ENCODE peak calls at places on chromosomes 11 and 22, in nine cellular contexts. B is pancreas; V is DND-41; W is CD8-positive, alpha-beta T cell; K is fibroblast of mammary gland; Y is MCF 10A; N is HFF-Myc; C is upper lobe of right lung; S is A549. T is an unnamed sample.

GRCh38 chr11:2483426-2483825 is 38.6 kb downstream of the KCNQ1 start:
- DNase-seq in V (no peak), S (no peak), W (no peak), N (no peak), K (no peak), Y (no peak), C (peak), B (no peak), T (no peak)

GRCh38 chr11:16410479-16410878 is 54.1 kb upstream of the SOX6 start:
- DNase-seq in C (no peak), W (no peak), B (no peak), K (no peak), V (no peak), N (no peak), S (no peak), Y (no peak), T (no peak)

GRCh38 chr22:43566021-43566420 is 154.2 kb downstream of the MPPED1 start:
- DNase-seq in W (no peak), S (no peak), V (no peak), B (no peak), K (no peak), Y (peak), N (no peak), C (no peak), T (no peak)

GRCh38 chr22:37675930-37676571 is 615 bp downstream of the LGALS1 start:
- DNase-seq in W (peak), K (peak), Y (peak), N (no peak), B (peak), C (peak), V (no peak), S (no peak), T (peak)

GRCh38 chr11:117837791-117838190 is 13.2 kb upstream of the FXYD2 start:
- DNase-seq in N (no peak), Y (no peak), W (no peak), B (no peak), K (no peak), S (no peak), C (peak), V (peak), T (peak)

GRCh38 chr11:62553839-62554361 is 7.3 kb upstream of the AHNAK start:
- DNase-seq in V (no peak), W (no peak), B (no peak), N (no peak), K (peak), Y (peak), C (no peak), S (peak), T (no peak)

GRCh38 chr22:38317995-38318715 is 922 bp upstream of the CSNK1E start:
- DNase-seq in N (peak), Y (peak), W (no peak), K (peak), V (no peak), S (peak), B (no peak), C (peak), T (peak)

GRCh38 chr11:3077174-3077839 is 20.1 kb upstream of the CARS1 start:
- DNase-seq in W (no peak), V (no peak), N (no peak), B (no peak), S (no peak), K (no peak), Y (no peak), C (no peak), T (no peak)

GRCh38 chr11:115941044-115941443 is 436.8 kb upstream of the CADM1 start:
- DNase-seq in V (no peak), C (no peak), S (no peak), K (no peak), W (no peak), B (no peak), N (no peak), Y (no peak), T (no peak)

GRCh38 chr22:40107244-40107643 is 70.5 kb upstream of the TNRC6B start:
- DNase-seq in Y (peak), C (no peak), S (no peak), B (no peak), N (no peak), K (peak), W (no peak), V (no peak), T (no peak)

GRCh38 chr22:17578129-17578754 is 14.9 kb downstream of the SLC25A18 start:
- DNase-seq in N (no peak), W (no peak), S (no peak), K (peak), Y (peak), V (no peak), C (peak), B (peak), T (no peak)

GRCh38 chr22:43014876-43015676 is at the start of gene PACSIN2:
- DNase-seq in C (peak), K (peak), Y (peak), V (peak), N (peak), B (peak), S (peak), W (peak), T (peak)

GRCh38 chr11:101916422-101916821 is at the start of gene ANGPTL5:
- DNase-seq in W (no peak), Y (no peak), B (no peak), K (no peak), V (no peak), N (no peak), C (no peak), S (no peak), T (no peak)
- TF ChIP-seq CTCF in W (no peak), Y (no peak), B (no peak), K (no peak), V (no peak), N (no peak), C (no peak), S (no peak), T (no peak)

GRCh38 chr11:86360775-86361395 is 13.8 kb upstream of the CCDC81 start:
- DNase-seq in V (no peak), K (peak), W (no peak), Y (peak), S (peak), C (no peak), B (no peak), N (peak), T (no peak)
- TF ChIP-seq CTCF in V (no peak), K (peak), W (no peak), Y (peak), S (peak), C (no peak), B (no peak), N (peak), T (no peak)

GRCh38 chr11:73034330-73034729 is 107.8 kb downstream of the FCHSD2 start:
- DNase-seq in K (no peak), B (no peak), V (peak), S (no peak), W (no peak), N (no peak), C (no peak), Y (no peak), T (no peak)

GRCh38 chr11:73030130-73030529 is 112.0 kb downstream of the FCHSD2 start:
- DNase-seq in C (no peak), W (no peak), S (no peak), N (no peak), B (no peak), K (no peak), V (no peak), Y (no peak), T (no peak)

GRCh38 chr11:73040046-73040445 is 102.1 kb downstream of the FCHSD2 start:
- DNase-seq in V (no peak), B (no peak), K (no peak), C (no peak), S (no peak), W (no peak), Y (no peak), N (no peak), T (no peak)

GRCh38 chr11:73029408-73029807 is 112.7 kb downstream of the FCHSD2 start:
- DNase-seq in K (no peak), S (no peak), Y (no peak), V (no peak), W (no peak), N (no peak), C (no peak), B (no peak), T (no peak)

GRCh38 chr11:73034777-73035176 is 107.3 kb downstream of the FCHSD2 start:
- DNase-seq in C (no peak), K (no peak), N (no peak), V (no peak), Y (no peak), B (no peak), W (no peak), S (no peak), T (no peak)
- TF ChIP-seq CTCF in C (no peak), K (no peak), N (no peak), V (no peak), Y (no peak), B (no peak), W (no peak), S (no peak), T (no peak)

GRCh38 chr11:74683279-74683871 is 47.9 kb downstream of the CHRDL2 start:
- DNase-seq in N (no peak), B (no peak), Y (no peak), W (no peak), V (no peak), C (peak), K (no peak), S (no peak), T (peak)
- TF ChIP-seq CTCF in N (peak), B (peak), Y (no peak), W (no peak), V (no peak), C (peak), K (peak), S (no peak), T (peak)